ENCODE peak calls at places on chromosome 9, in nine cellular contexts. One of them, this sample, is unnamed. For H3K4me1, the result is how much of the 10 kb centered on the place peaks cover.

GRCh38 chr9:122325124-122325523 is 45.7 kb upstream of the PTGS1 start:
- DNase-seq in tibial nerve: no peak
- DNase-seq in CD8-positive, alpha-beta memory T cell: no peak
- DNase-seq in neuronal stem cell: no peak
- DNase-seq in lower lobe of right lung: no peak
- DNase-seq in endodermal cell: peak
- DNase-seq in colonic mucosa: no peak
- DNase-seq in heart left ventricle: no peak
- DNase-seq in neural progenitor cell: no peak
- DNase-seq in this sample: no peak

GRCh38 chr9:99419099-99419498 is 197.0 kb downstream of the SEC61B start:
- DNase-seq in colonic mucosa: no peak
- DNase-seq in heart left ventricle: no peak
- DNase-seq in tibial nerve: no peak
- DNase-seq in endodermal cell: no peak
- DNase-seq in lower lobe of right lung: no peak
- DNase-seq in neuronal stem cell: no peak
- DNase-seq in CD8-positive, alpha-beta memory T cell: no peak
- DNase-seq in neural progenitor cell: no peak
- DNase-seq in this sample: no peak

GRCh38 chr9:83220737-83221136 is 157.8 kb upstream of the RASEF start:
- DNase-seq in neural progenitor cell: no peak
- DNase-seq in CD8-positive, alpha-beta memory T cell: no peak
- DNase-seq in endodermal cell: no peak
- DNase-seq in neuronal stem cell: no peak
- DNase-seq in tibial nerve: no peak
- DNase-seq in heart left ventricle: no peak
- DNase-seq in colonic mucosa: no peak
- DNase-seq in lower lobe of right lung: no peak
- DNase-seq in this sample: no peak

GRCh38 chr9:16720386-16720785 is 150.1 kb downstream of the BNC2 start:
- DNase-seq in heart left ventricle: no peak
- DNase-seq in neural progenitor cell: no peak
- DNase-seq in CD8-positive, alpha-beta memory T cell: no peak
- DNase-seq in neuronal stem cell: no peak
- DNase-seq in endodermal cell: no peak
- DNase-seq in tibial nerve: no peak
- DNase-seq in colonic mucosa: no peak
- DNase-seq in lower lobe of right lung: no peak
- DNase-seq in this sample: no peak

GRCh38 chr9:137390553-137391410 is 32.2 kb downstream of the EXD3 start:
- DNase-seq in CD8-positive, alpha-beta memory T cell: no peak
- DNase-seq in lower lobe of right lung: no peak
- DNase-seq in endodermal cell: no peak
- DNase-seq in colonic mucosa: peak
- DNase-seq in tibial nerve: no peak
- DNase-seq in heart left ventricle: no peak
- DNase-seq in neuronal stem cell: no peak
- DNase-seq in neural progenitor cell: no peak
- DNase-seq in this sample: no peak

GRCh38 chr9:133144142-133144886 is 19.4 kb downstream of the GBGT1 start:
- DNase-seq in CD8-positive, alpha-beta memory T cell: peak
- DNase-seq in neuronal stem cell: peak
- DNase-seq in endodermal cell: peak
- DNase-seq in colonic mucosa: peak
- DNase-seq in tibial nerve: peak
- DNase-seq in heart left ventricle: peak
- DNase-seq in neural progenitor cell: peak
- DNase-seq in lower lobe of right lung: peak
- DNase-seq in this sample: peak

GRCh38 chr9:134365791-134366222 is 39.6 kb downstream of the RXRA start:
- DNase-seq in neuronal stem cell: peak
- DNase-seq in tibial nerve: peak
- DNase-seq in endodermal cell: no peak
- DNase-seq in CD8-positive, alpha-beta memory T cell: no peak
- DNase-seq in lower lobe of right lung: no peak
- DNase-seq in heart left ventricle: peak
- DNase-seq in colonic mucosa: no peak
- DNase-seq in neural progenitor cell: peak
- DNase-seq in this sample: peak

GRCh38 chr9:13140843-13141592 is 138.5 kb downstream of the MPDZ start:
- DNase-seq in neural progenitor cell: no peak
- DNase-seq in neuronal stem cell: no peak
- DNase-seq in tibial nerve: no peak
- DNase-seq in heart left ventricle: no peak
- DNase-seq in CD8-positive, alpha-beta memory T cell: no peak
- DNase-seq in colonic mucosa: no peak
- DNase-seq in lower lobe of right lung: no peak
- DNase-seq in endodermal cell: no peak
- DNase-seq in this sample: no peak

GRCh38 chr9:9973062-9973461 is 639.7 kb downstream of the PTPRD start:
- DNase-seq in tibial nerve: no peak
- DNase-seq in colonic mucosa: no peak
- DNase-seq in endodermal cell: no peak
- DNase-seq in neural progenitor cell: peak
- DNase-seq in lower lobe of right lung: no peak
- DNase-seq in heart left ventricle: no peak
- DNase-seq in CD8-positive, alpha-beta memory T cell: no peak
- DNase-seq in neuronal stem cell: no peak
- DNase-seq in this sample: no peak

GRCh38 chr9:108534741-108535140 is 321.0 kb downstream of the ACTL7B start:
- DNase-seq in colonic mucosa: no peak
- DNase-seq in tibial nerve: no peak
- DNase-seq in heart left ventricle: no peak
- DNase-seq in lower lobe of right lung: no peak
- DNase-seq in CD8-positive, alpha-beta memory T cell: no peak
- DNase-seq in endodermal cell: no peak
- DNase-seq in neural progenitor cell: no peak
- DNase-seq in neuronal stem cell: no peak
- DNase-seq in this sample: no peak

GRCh38 chr9:78778843-78779486 is 482.0 kb downstream of the PSAT1 start:
- DNase-seq in neuronal stem cell: no peak
- DNase-seq in colonic mucosa: no peak
- DNase-seq in neural progenitor cell: peak
- DNase-seq in CD8-positive, alpha-beta memory T cell: no peak
- DNase-seq in heart left ventricle: no peak
- DNase-seq in tibial nerve: no peak
- DNase-seq in lower lobe of right lung: no peak
- DNase-seq in endodermal cell: no peak
- DNase-seq in this sample: no peak

GRCh38 chr9:73869261-73869660 is 627.9 kb upstream of the RORB start:
- DNase-seq in heart left ventricle: no peak
- DNase-seq in endodermal cell: no peak
- DNase-seq in lower lobe of right lung: no peak
- DNase-seq in CD8-positive, alpha-beta memory T cell: peak
- DNase-seq in colonic mucosa: no peak
- DNase-seq in tibial nerve: no peak
- DNase-seq in neural progenitor cell: peak
- DNase-seq in neuronal stem cell: no peak
- DNase-seq in this sample: peak

GRCh38 chr9:93598647-93599241 is 22.4 kb downstream of the PHF2 start:
- DNase-seq in tibial nerve: no peak
- DNase-seq in lower lobe of right lung: no peak
- DNase-seq in endodermal cell: peak
- DNase-seq in neuronal stem cell: no peak
- DNase-seq in CD8-positive, alpha-beta memory T cell: no peak
- DNase-seq in neural progenitor cell: no peak
- DNase-seq in colonic mucosa: peak
- DNase-seq in heart left ventricle: no peak
- DNase-seq in this sample: peak

GRCh38 chr9:5389109-5389732 is 48.5 kb downstream of the PLGRKT start:
- DNase-seq in colonic mucosa: no peak
- DNase-seq in neuronal stem cell: no peak
- DNase-seq in neural progenitor cell: no peak
- DNase-seq in CD8-positive, alpha-beta memory T cell: no peak
- DNase-seq in lower lobe of right lung: no peak
- DNase-seq in endodermal cell: no peak
- DNase-seq in heart left ventricle: no peak
- DNase-seq in tibial nerve: no peak
- DNase-seq in this sample: no peak

GRCh38 chr9:98049668-98050067 is 6.9 kb upstream of the NANS start:
- DNase-seq in neuronal stem cell: no peak
- DNase-seq in endodermal cell: no peak
- DNase-seq in colonic mucosa: no peak
- DNase-seq in CD8-positive, alpha-beta memory T cell: no peak
- DNase-seq in neural progenitor cell: no peak
- DNase-seq in lower lobe of right lung: no peak
- DNase-seq in heart left ventricle: no peak
- DNase-seq in tibial nerve: no peak
- DNase-seq in this sample: no peak
- H3K27ac ChIP-seq in neuronal stem cell: no peak
- H3K27ac ChIP-seq in endodermal cell: no peak
- H3K27ac ChIP-seq in colonic mucosa: no peak
- H3K27ac ChIP-seq in CD8-positive, alpha-beta memory T cell: no peak
- H3K27ac ChIP-seq in neural progenitor cell: no peak
- H3K27ac ChIP-seq in lower lobe of right lung: no peak
- H3K27ac ChIP-seq in heart left ventricle: no peak
- H3K27ac ChIP-seq in tibial nerve: no peak
- H3K27ac ChIP-seq in this sample: no peak

DNA sequence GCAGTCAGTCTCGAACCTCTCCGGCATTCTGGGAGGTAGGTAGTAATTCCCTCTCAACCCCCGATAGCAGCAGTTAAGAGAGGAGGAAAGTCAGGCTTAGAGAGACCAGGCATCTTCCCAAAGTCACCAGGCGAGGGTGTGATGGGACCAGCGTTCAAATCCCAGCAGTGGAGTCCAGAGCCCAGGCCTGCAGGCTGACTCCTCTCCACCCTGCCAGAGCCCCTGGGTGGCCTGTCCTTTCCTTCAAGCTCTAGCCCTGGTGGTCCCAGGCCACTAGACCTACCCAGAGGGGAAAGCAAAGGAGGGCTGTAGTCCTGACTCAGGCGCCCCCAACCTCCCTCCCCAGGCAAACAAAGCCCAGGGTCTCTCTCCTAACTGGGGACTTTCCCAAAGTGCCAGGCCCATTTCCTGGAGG is 4.2 kb upstream of the NR5A1 start:
- DNase-seq in lower lobe of right lung: no peak
- DNase-seq in heart left ventricle: no peak
- DNase-seq in endodermal cell: peak
- DNase-seq in colonic mucosa: no peak
- DNase-seq in neuronal stem cell: no peak
- DNase-seq in tibial nerve: no peak
- DNase-seq in neural progenitor cell: no peak
- DNase-seq in CD8-positive, alpha-beta memory T cell: no peak
- DNase-seq in this sample: no peak
- H3K4me1 ChIP-seq in lower lobe of right lung: under half
- H3K4me1 ChIP-seq in heart left ventricle: under half
- H3K4me1 ChIP-seq in endodermal cell: under half
- H3K4me1 ChIP-seq in colonic mucosa: under half
- H3K4me1 ChIP-seq in neuronal stem cell: under half
- H3K4me1 ChIP-seq in tibial nerve: under half
- H3K4me1 ChIP-seq in neural progenitor cell: under half
- H3K4me1 ChIP-seq in CD8-positive, alpha-beta memory T cell: under half
- H3K4me1 ChIP-seq in this sample: under half

GRCh38 chr9:131723632-131724031 is 16.2 kb downstream of the RAPGEF1 start:
- DNase-seq in CD8-positive, alpha-beta memory T cell: no peak
- DNase-seq in neuronal stem cell: no peak
- DNase-seq in lower lobe of right lung: no peak
- DNase-seq in heart left ventricle: no peak
- DNase-seq in neural progenitor cell: no peak
- DNase-seq in endodermal cell: no peak
- DNase-seq in colonic mucosa: no peak
- DNase-seq in tibial nerve: no peak
- DNase-seq in this sample: no peak
- H3K27ac ChIP-seq in CD8-positive, alpha-beta memory T cell: no peak
- H3K27ac ChIP-seq in neuronal stem cell: no peak
- H3K27ac ChIP-seq in lower lobe of right lung: peak
- H3K27ac ChIP-seq in heart left ventricle: no peak
- H3K27ac ChIP-seq in neural progenitor cell: no peak
- H3K27ac ChIP-seq in endodermal cell: no peak
- H3K27ac ChIP-seq in colonic mucosa: no peak
- H3K27ac ChIP-seq in tibial nerve: no peak
- H3K27ac ChIP-seq in this sample: no peak

GRCh38 chr9:35598863-35599590 is 6.0 kb upstream of the TESK1 start:
- DNase-seq in heart left ventricle: no peak
- DNase-seq in colonic mucosa: no peak
- DNase-seq in CD8-positive, alpha-beta memory T cell: no peak
- DNase-seq in lower lobe of right lung: peak
- DNase-seq in neural progenitor cell: no peak
- DNase-seq in neuronal stem cell: no peak
- DNase-seq in tibial nerve: no peak
- DNase-seq in endodermal cell: peak
- DNase-seq in this sample: no peak

GRCh38 chr9:35603986-35604577 is 980 bp upstream of the TESK1 start:
- DNase-seq in neural progenitor cell: peak
- DNase-seq in heart left ventricle: peak
- DNase-seq in CD8-positive, alpha-beta memory T cell: peak
- DNase-seq in lower lobe of right lung: peak
- DNase-seq in endodermal cell: peak
- DNase-seq in neuronal stem cell: peak
- DNase-seq in tibial nerve: peak
- DNase-seq in colonic mucosa: peak
- DNase-seq in this sample: peak

GRCh38 chr9:35604578-35605335 is at the start of gene TESK1:
- DNase-seq in heart left ventricle: peak
- DNase-seq in endodermal cell: peak
- DNase-seq in tibial nerve: peak
- DNase-seq in neuronal stem cell: peak
- DNase-seq in lower lobe of right lung: peak
- DNase-seq in CD8-positive, alpha-beta memory T cell: peak
- DNase-seq in colonic mucosa: peak
- DNase-seq in neural progenitor cell: peak
- DNase-seq in this sample: peak

GRCh38 chr9:35603506-35603985 is 1.5 kb upstream of the TESK1 start:
- DNase-seq in neuronal stem cell: no peak
- DNase-seq in CD8-positive, alpha-beta memory T cell: no peak
- DNase-seq in endodermal cell: no peak
- DNase-seq in tibial nerve: peak
- DNase-seq in colonic mucosa: peak
- DNase-seq in lower lobe of right lung: peak
- DNase-seq in neural progenitor cell: no peak
- DNase-seq in heart left ventricle: peak
- DNase-seq in this sample: peak

GRCh38 chr9:35599763-35600604 is 5.1 kb upstream of the TESK1 start:
- DNase-seq in neural progenitor cell: peak
- DNase-seq in CD8-positive, alpha-beta memory T cell: no peak
- DNase-seq in lower lobe of right lung: no peak
- DNase-seq in tibial nerve: no peak
- DNase-seq in endodermal cell: peak
- DNase-seq in colonic mucosa: no peak
- DNase-seq in neuronal stem cell: no peak
- DNase-seq in heart left ventricle: no peak
- DNase-seq in this sample: peak
- H3K4me1 ChIP-seq in neural progenitor cell: under half
- H3K4me1 ChIP-seq in CD8-positive, alpha-beta memory T cell: under half
- H3K4me1 ChIP-seq in lower lobe of right lung: under half
- H3K4me1 ChIP-seq in tibial nerve: under half
- H3K4me1 ChIP-seq in endodermal cell: under half
- H3K4me1 ChIP-seq in colonic mucosa: under half
- H3K4me1 ChIP-seq in neuronal stem cell: under half
- H3K4me1 ChIP-seq in heart left ventricle: under half
- H3K4me1 ChIP-seq in this sample: under half

This sample was measured in aorta.